ENCODE peak calls at places on chromosomes 6 and 20, in four cellular contexts. O, I, G and Y are unnamed samples.
A peak's percentile ranks its signal among the peaks of the same experiment; 100 is the strongest.

GRCh38 chr6:4180653-4181255 is 45.4 kb upstream of the ECI2 start:
- DNase-seq in O (no peak), G (peak; percentile 62), I (no peak), Y (no peak)

GRCh38 chr20:60046436-60046835 is 88.2 kb downstream of the CDH26 start:
- DNase-seq in O (no peak), G (no peak), I (no peak), Y (no peak)

GRCh38 chr6:56953597-56954388 is 1.1 kb upstream of the BEND6 start:
- DNase-seq in I (no peak), O (peak; percentile 38), G (no peak), Y (peak; percentile 2)

GRCh38 chr6:106553440-106553839 is 75.9 kb downstream of the RTN4IP1 start:
- DNase-seq in G (no peak), I (no peak), O (no peak), Y (no peak)

GRCh38 chr20:58550661-58551060 is 35.5 kb upstream of the APCDD1L start:
- DNase-seq in I (no peak), G (peak; percentile 54), O (no peak), Y (no peak)

GRCh38 chr6:104941694-104942177 is 15.2 kb upstream of the LIN28B start:
- DNase-seq in I (no peak), O (no peak), G (no peak), Y (no peak)

GRCh38 chr6:152721956-152722355 is 24.3 kb downstream of the MYCT1 start:
- DNase-seq in O (no peak), I (no peak), G (no peak), Y (no peak)

GRCh38 chr20:14712302-14712739 is 374.9 kb upstream of the FLRT3 start:
- DNase-seq in G (no peak), O (no peak), I (no peak), Y (no peak)

GRCh38 chr20:51220293-51220706 is 197.4 kb upstream of the KCNG1 start:
- DNase-seq in G (peak; percentile 77), O (no peak), I (no peak), Y (peak; percentile 38)

GRCh38 chr6:43738877-43739641 is 31.0 kb upstream of the VEGFA start:
- DNase-seq in G (no peak), I (no peak), O (no peak), Y (no peak)

GRCh38 chr6:116370717-116371383 is at the start of gene DSE:
- DNase-seq in G (peak; percentile 52), I (no peak), O (no peak), Y (peak; percentile 65)

GRCh38 chr6:157198425-157199279 is 124.7 kb downstream of the TMEM242 start:
- DNase-seq in G (no peak), I (no peak), O (no peak), Y (no peak)

GRCh38 chr20:41497186-41497895 is 120.8 kb downstream of the CHD6 start:
- DNase-seq in O (no peak), G (no peak), I (no peak), Y (no peak)
- TF ChIP-seq SPI1 in O (no peak), G (no peak), I (no peak), Y (no peak)

DNA sequence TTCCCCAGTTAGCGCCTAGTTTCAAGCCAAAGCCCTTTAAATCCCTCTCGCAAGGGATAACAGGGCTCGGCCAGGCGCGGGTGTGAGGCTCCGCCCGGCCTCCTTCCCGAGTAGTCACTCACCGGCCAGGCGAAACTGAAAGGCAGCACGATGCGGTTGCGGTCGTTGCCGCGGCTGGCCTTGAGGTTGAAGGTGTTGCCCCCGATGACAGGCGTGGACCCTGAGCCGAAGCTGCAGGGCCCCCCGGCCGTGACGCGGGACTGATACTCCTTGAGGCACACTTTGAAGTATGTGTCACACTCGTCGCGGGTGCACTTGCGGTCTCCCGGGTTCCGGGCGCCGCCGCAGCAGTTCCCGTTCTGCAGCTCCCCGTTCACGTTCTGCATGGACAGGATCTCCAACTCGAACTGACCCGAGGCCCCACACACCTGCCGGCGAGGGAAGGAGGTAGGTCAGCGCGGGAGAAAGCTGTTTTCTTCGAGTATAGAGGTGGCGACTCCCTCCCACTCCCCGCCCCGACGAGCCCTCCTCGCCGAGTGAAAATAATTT is 1.1 kb downstream of the JAG1 start:
- DNase-seq in O (no peak), I (peak; percentile 63), G (peak; percentile 16), Y (no peak)
- TF ChIP-seq POLR2AphosphoS5 in O (no peak), I (no peak), G (no peak), Y (no peak)

DNA sequence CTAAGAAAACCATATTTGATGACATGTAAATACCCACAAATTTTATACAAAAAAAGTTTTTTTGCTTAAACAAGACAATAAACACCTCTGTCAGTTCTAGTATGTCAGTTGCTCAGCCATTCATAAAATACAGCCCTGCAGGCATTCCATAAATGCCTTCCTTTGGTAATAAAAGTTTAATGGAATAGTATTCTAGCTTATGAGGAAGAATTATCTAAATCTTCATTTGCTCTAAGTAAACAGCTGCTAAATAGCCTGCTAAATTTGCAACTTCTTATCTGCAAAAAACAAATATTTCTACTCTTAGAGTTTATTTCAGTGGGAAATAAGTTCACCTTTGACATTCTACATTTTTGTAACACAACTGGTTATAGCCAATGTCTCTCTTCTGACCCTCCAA is 108.8 kb downstream of the SMLR1 start:
- DNase-seq in O (no peak), G (no peak), I (no peak), Y (no peak)
- TF ChIP-seq SPI1 in O (no peak), G (no peak), I (no peak), Y (no peak)

GRCh38 chr20:49282584-49283171 is 4.8 kb upstream of the ZNFX1 start:
- DNase-seq in G (no peak), O (no peak), I (no peak), Y (no peak)

GRCh38 chr20:49279677-49280462 is 2.0 kb upstream of the ZNFX1 start:
- DNase-seq in I (no peak), O (no peak), G (no peak), Y (no peak)

GRCh38 chr20:49280463-49281058 is 2.7 kb upstream of the ZNFX1 start:
- DNase-seq in G (no peak), I (no peak), O (no peak), Y (no peak)

GRCh38 chr20:49281913-49282467 is 4.1 kb upstream of the ZNFX1 start:
- DNase-seq in G (no peak), I (no peak), O (no peak), Y (no peak)

GRCh38 chr20:49281059-49281912 is 3.4 kb upstream of the ZNFX1 start:
- DNase-seq in O (no peak), G (peak; percentile 63), I (peak; percentile 73), Y (no peak)
- TF ChIP-seq POLR2AphosphoS5 in O (peak; percentile 75), G (peak; percentile 70), I (peak; percentile 90), Y (peak; percentile 17)

GRCh38 chr20:19027971-19028370 is 184.5 kb upstream of the SLC24A3 start:
- DNase-seq in O (no peak), G (no peak), I (no peak), Y (no peak)
- TF ChIP-seq SPI1 in O (no peak), G (no peak), I (no peak), Y (no peak)

DNA sequence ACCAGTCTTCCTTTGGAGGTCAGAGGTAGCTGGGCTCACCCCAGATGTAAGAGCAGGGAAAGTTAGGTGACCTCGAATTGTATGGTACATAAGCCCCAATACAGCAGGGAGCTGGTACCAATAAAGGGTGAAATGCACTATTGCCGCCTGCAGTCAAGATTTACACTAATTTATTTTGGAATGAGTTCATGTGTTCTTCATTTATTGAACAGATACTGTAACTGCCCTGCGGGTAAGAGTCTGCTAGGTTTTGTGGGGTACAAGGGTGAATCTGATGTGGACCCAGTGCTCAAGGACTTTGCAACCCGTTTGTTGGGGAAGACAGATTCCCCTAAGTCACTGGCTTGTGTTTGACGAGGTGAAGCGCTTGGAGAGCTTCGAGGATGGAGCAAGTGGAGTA is 2.5 kb upstream of the DNAJC5 start:
- DNase-seq in I (no peak), G (no peak), O (no peak), Y (no peak)
- TF ChIP-seq POLR2AphosphoS5 in I (no peak), G (no peak), O (no peak), Y (no peak)

GRCh38 chr20:6703047-6703446 is 64.4 kb upstream of the BMP2 start:
- DNase-seq in I (no peak), G (no peak), O (no peak), Y (no peak)

GRCh38 chr20:6702144-6702543 is 65.3 kb upstream of the BMP2 start:
- DNase-seq in G (no peak), O (no peak), I (no peak), Y (no peak)

GRCh38 chr20:6699931-6700562 is 67.4 kb upstream of the BMP2 start:
- DNase-seq in O (no peak), I (no peak), G (no peak), Y (no peak)

GRCh38 chr20:6698723-6699122 is 68.8 kb upstream of the BMP2 start:
- DNase-seq in O (no peak), I (no peak), G (no peak), Y (no peak)

GRCh38 chr20:6700563-6701328 is 66.7 kb upstream of the BMP2 start:
- DNase-seq in I (peak; percentile 17), O (no peak), G (no peak), Y (no peak)
- TF ChIP-seq SPI1 in I (no peak), O (no peak), G (no peak), Y (no peak)

DNA sequence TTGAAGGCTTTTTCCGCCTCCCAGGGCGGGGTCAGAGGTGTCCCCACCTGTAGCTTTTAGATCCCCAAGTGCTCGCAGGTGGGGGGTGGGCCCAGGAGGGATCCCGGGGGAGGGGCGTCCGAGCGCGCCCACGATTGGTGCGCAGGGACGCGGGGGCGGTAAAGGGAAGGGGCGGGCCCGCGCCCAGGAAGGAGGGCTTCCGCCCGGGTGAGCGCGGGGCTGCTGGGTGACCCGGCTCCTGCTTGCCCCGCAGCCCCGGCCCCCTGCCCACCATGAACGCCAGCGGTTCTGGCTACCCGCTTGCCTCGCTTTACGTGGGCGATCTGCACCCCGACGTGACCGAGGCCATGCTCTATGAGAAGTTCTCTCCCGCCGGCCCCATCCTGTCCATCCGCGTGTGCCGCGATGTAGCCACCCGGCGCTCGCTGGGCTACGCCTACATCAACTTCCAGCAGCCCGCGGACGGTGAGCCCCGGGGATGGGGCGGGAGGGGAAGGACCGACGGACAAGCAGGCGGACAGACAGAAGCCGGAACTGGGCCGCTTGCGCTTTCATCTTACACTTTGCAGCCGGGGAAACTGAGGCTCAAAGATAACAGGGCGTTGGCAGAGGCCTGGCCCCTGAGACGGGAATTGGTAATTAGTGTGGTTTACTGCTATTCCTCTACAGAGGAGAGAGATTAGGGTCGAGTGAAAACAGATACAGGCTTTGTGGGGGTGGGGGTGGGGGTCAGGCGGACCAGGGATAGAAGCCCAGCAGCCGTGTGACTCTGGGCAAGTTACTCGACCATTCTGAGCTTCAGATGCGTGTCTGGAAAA is at the start of gene PABPC1L:
- DNase-seq in O (peak; percentile 13), I (no peak), G (peak; percentile 97), Y (peak; percentile 86)
- TF ChIP-seq POLR2AphosphoS5 in O (peak; percentile 48), I (peak; percentile 62), G (no peak), Y (peak; percentile 36)